ENCODE peak calls at places on chromosome 11, in nine cellular contexts. N is stimulated activated CD8-positive, alpha-beta memory T cell treated with anti-CD3 and anti-CD28 coated beads, Interleukin-7, amount 100 ng/mL, for 1 hour; Q is stimulated activated CD4-positive, alpha-beta T cell treated with anti-CD3 and anti-CD28 coated beads, Interleukin-15, amount 100 ng/mL, for 24 hours; D is activated effector memory CD4-positive, alpha-beta T cell treated with anti-CD3 and anti-CD28 coated beads, Interleukin-2, amount 50 U/mL, for 16 hours; A is LHCN-M2; E is HT1080; Z is HTR-8/SVneo; U is GM04503; B is KBM-7. S is an unnamed sample.

GRCh38 chr11:18379201-18379600 is 15.2 kb upstream of the LDHA start:
- DNase-seq in D (no peak), E (no peak), U (no peak), Q (no peak), A (no peak), Z (no peak), B (no peak), N (no peak), S (no peak)

GRCh38 chr11:122796128-122796717 is 42.1 kb upstream of the CRTAM start:
- DNase-seq in B (peak; percentile 65), Q (peak; percentile 79), N (peak; percentile 57), D (peak; percentile 84), E (peak; percentile 30), A (peak; percentile 23), Z (peak; percentile 50), U (no peak), S (peak; percentile 60)

GRCh38 chr11:66723693-66724092 is 5.3 kb downstream of the SPTBN2 start:
- DNase-seq in Q (no peak), A (no peak), D (no peak), N (no peak), B (no peak), E (peak; percentile 24), Z (no peak), U (no peak), S (no peak)

GRCh38 chr11:69888671-69889076 is 69.5 kb upstream of the FGF3 start:
- DNase-seq in U (no peak), E (peak; percentile 45), N (peak; percentile 59), A (peak; percentile 14), B (peak; percentile 60), Z (peak; percentile 91), Q (peak; percentile 74), D (peak; percentile 89), S (peak; percentile 58)

GRCh38 chr11:117825538-117826359 is 1.2 kb upstream of the FXYD2 start:
- DNase-seq in Q (no peak), U (no peak), D (peak; percentile 43), N (no peak), E (no peak), B (no peak), A (no peak), Z (no peak), S (no peak)

GRCh38 chr11:6586434-6587359 is 16.7 kb downstream of the RRP8 start:
- DNase-seq in U (no peak), N (no peak), A (no peak), Z (no peak), E (no peak), D (peak; percentile 56), Q (no peak), B (no peak), S (peak; percentile 60)

GRCh38 chr11:78417175-78417887 is at the start of gene GAB2:
- DNase-seq in D (peak; percentile 76), N (no peak), A (no peak), B (no peak), E (no peak), U (no peak), Q (no peak), Z (no peak), S (no peak)

GRCh38 chr11:62137881-62138629 is 14.2 kb downstream of the INCENP start:
- DNase-seq in D (peak; percentile 53), B (no peak), Z (no peak), U (no peak), A (no peak), N (no peak), Q (no peak), E (no peak), S (no peak)

GRCh38 chr11:64947202-64947814 is 11.6 kb upstream of the GPHA2 start:
- DNase-seq in D (no peak), B (no peak), N (no peak), A (peak; percentile 7), U (no peak), E (no peak), Z (no peak), Q (no peak), S (no peak)

GRCh38 chr11:71355266-71355665 is 92.9 kb downstream of the DHCR7 start:
- DNase-seq in Q (no peak), B (no peak), Z (no peak), A (peak; percentile 58), N (no peak), E (no peak), D (no peak), U (no peak), S (peak; percentile 15)

GRCh38 chr11:13128381-13128780 is 119.3 kb downstream of the RASSF10 start:
- DNase-seq in N (no peak), B (no peak), Q (no peak), U (no peak), D (no peak), Z (no peak), E (no peak), A (no peak), S (no peak)

GRCh38 chr11:80146231-80146630 is 705.4 kb upstream of the TENM4 start:
- DNase-seq in B (no peak), Z (no peak), U (no peak), E (peak; percentile 69), Q (no peak), N (no peak), A (peak; percentile 84), D (no peak), S (no peak)

GRCh38 chr11:43268786-43269185 is 43.0 kb upstream of the API5 start:
- DNase-seq in N (no peak), A (no peak), D (no peak), U (no peak), Z (no peak), E (no peak), B (no peak), Q (no peak), S (no peak)